ENCODE peak calls at places on chromosome 18, in four cellular contexts. R is retinal pigment epithelial cell, N is AG08395, E is NCI-H1105. V is an unnamed sample.

GRCh38 chr18:3857544-3857943 is 407.6 kb downstream of the TGIF1 start:
- DNase-seq in R (no peak), N (peak), E (no peak), V (no peak)

GRCh38 chr18:22434973-22435608 is 17.4 kb upstream of the CTAGE1 start:
- DNase-seq in R (no peak), N (peak), E (no peak), V (peak)

GRCh38 chr18:57666818-57667497 is 45.3 kb upstream of the NARS1 start:
- DNase-seq in R (no peak), N (peak), E (no peak), V (no peak)

GRCh38 chr18:23565916-23566547 is 20.3 kb downstream of the NPC1 start:
- DNase-seq in R (no peak), N (no peak), E (no peak), V (no peak)

GRCh38 chr18:53458944-53459580 is 765.4 kb downstream of the MBD2 start:
- DNase-seq in R (no peak), N (no peak), E (no peak), V (no peak)

GRCh38 chr18:79545714-79546113 is 133.9 kb upstream of the CTDP1 start:
- DNase-seq in R (no peak), N (no peak), E (no peak), V (no peak)

GRCh38 chr18:12478269-12479057 is 70.7 kb downstream of the PRELID3A start:
- DNase-seq in R (no peak), N (no peak), E (no peak), V (no peak)

GRCh38 chr18:47912343-47912742 is 18.1 kb downstream of the SMAD2 start:
- DNase-seq in R (no peak), N (peak), E (no peak), V (no peak)

GRCh38 chr18:10417191-10417590 is 37.2 kb upstream of the APCDD1 start:
- DNase-seq in R (no peak), N (no peak), E (no peak), V (no peak)

GRCh38 chr18:60804412-60804811 is 431.8 kb upstream of the MC4R start:
- DNase-seq in R (no peak), N (no peak), E (no peak), V (no peak)

GRCh38 chr18:76450912-76451421 is 44.1 kb downstream of the ZNF516 start:
- DNase-seq in R (no peak), N (peak), E (no peak), V (peak)

GRCh38 chr18:11649839-11650238 is 39.2 kb upstream of the GNAL start:
- DNase-seq in R (no peak), N (no peak), E (no peak), V (no peak)

GRCh38 chr18:5197032-5197434 is at the start of gene AKAIN1:
- DNase-seq in R (no peak), N (peak), E (peak), V (peak)

GRCh38 chr18:77948571-77948970 is 698.9 kb downstream of the GALR1 start:
- DNase-seq in R (no peak), N (no peak), E (no peak), V (no peak)

GRCh38 chr18:24799720-24800119 is 339.3 kb downstream of the HRH4 start:
- DNase-seq in R (no peak), N (no peak), E (no peak), V (no peak)

GRCh38 chr18:9876867-9877654 is 8.7 kb upstream of the TXNDC2 start:
- DNase-seq in R (peak), N (peak), E (no peak), V (peak)

GRCh38 chr18:44733069-44733753 is 52.5 kb downstream of the SETBP1 start:
- DNase-seq in R (no peak), N (peak), E (no peak), V (peak)

GRCh38 chr18:69400976-69401474 is 337 bp downstream of the DOK6 start:
- DNase-seq in R (no peak), N (peak), E (peak), V (peak)